ENCODE peak calls at places on chromosome 22, in nine cellular contexts. U is activated CD4-positive, CD25-positive, alpha-beta regulatory T cell treated with anti-CD3 and anti-CD28 coated beads, Interleukin-2, amount 50 U/mL, for 16 hours; F is left ventricle myocardium superior; L is amniotic stem cell; J is fibroblast of lung; W is Right ventricle myocardium superior; E is hepatic stellate cell; X is GM18507; G is CD4-positive, alpha-beta T cell. B is an unnamed sample.

GRCh38 chr22:35630387-35630793 is 13.3 kb upstream of the MB start:
- DNase-seq in U (no peak), F (no peak), L (no peak), J (peak; percentile 33), W (no peak), E (peak; percentile 84), X (no peak), G (no peak), B (no peak)

GRCh38 chr22:24086310-24086709 is 75.2 kb downstream of the CABIN1 start:
- DNase-seq in U (no peak), F (no peak), L (no peak), J (no peak), W (no peak), E (no peak), X (no peak), G (no peak), B (no peak)

GRCh38 chr22:36641902-36642640 is 61.5 kb downstream of the CACNG2 start:
- DNase-seq in U (no peak), F (no peak), L (no peak), J (peak; percentile 21), W (no peak), E (peak; percentile 7), X (no peak), G (no peak), B (no peak)

GRCh38 chr22:27629908-27630733 is 171.4 kb downstream of the MN1 start:
- DNase-seq in U (no peak), F (no peak), L (no peak), J (no peak), W (no peak), E (no peak), X (no peak), G (no peak), B (no peak)

GRCh38 chr22:26494506-26494905 is 10.8 kb downstream of the SRRD start:
- DNase-seq in U (no peak), F (no peak), L (no peak), J (no peak), W (no peak), E (no peak), X (no peak), G (no peak), B (no peak)

GRCh38 chr22:46674367-46674781 is 54.2 kb downstream of the GRAMD4 start:
- DNase-seq in U (peak; percentile 70), F (peak; percentile 77), L (no peak), J (no peak), W (peak; percentile 83), E (no peak), X (no peak), G (peak; percentile 95), B (no peak)

GRCh38 chr22:36145881-36146280 is 14.7 kb downstream of the APOL3 start:
- DNase-seq in U (no peak), F (no peak), L (no peak), J (no peak), W (no peak), E (no peak), X (no peak), G (no peak), B (no peak)

GRCh38 chr22:29578462-29578861 is 2.5 kb downstream of the NIPSNAP1 start:
- DNase-seq in U (no peak), F (no peak), L (no peak), J (no peak), W (no peak), E (no peak), X (no peak), G (no peak), B (no peak)

GRCh38 chr22:46917702-46918101 is 155.3 kb downstream of the TBC1D22A start:
- DNase-seq in U (no peak), F (peak; percentile 28), L (no peak), J (no peak), W (no peak), E (no peak), X (no peak), G (no peak), B (no peak)

B was measured in NCI-H1436.